ENCODE peak calls at places on chromosomes 7 and 10, in six cellular contexts. H is small intestine, D is fibroblast of pulmonary artery, B is right lobe of liver, J is fibroblast of the aortic adventitia, P is right cardiac atrium. V is an unnamed sample.

GRCh38 chr10:32889631-32890212 is 68.3 kb downstream of the ITGB1 start:
- DNase-seq in J (no peak), B (no peak), H (no peak), D (no peak), P (no peak), V (no peak)

GRCh38 chr7:68147621-68148238 is 1151.1 kb downstream of the TYW1 start:
- DNase-seq in B (no peak), J (no peak), H (no peak), D (no peak), P (no peak), V (no peak)

GRCh38 chr10:98431016-98431415 is 15.7 kb downstream of the HPS1 start:
- DNase-seq in B (no peak), D (no peak), P (peak; percentile 82), J (no peak), H (no peak), V (no peak)

GRCh38 chr10:5442056-5442989 is 30.0 kb downstream of the NET1 start:
- DNase-seq in J (peak; percentile 77), D (peak; percentile 75), P (no peak), H (peak; percentile 80), B (no peak), V (peak; percentile 64)

GRCh38 chr7:28666144-28666543 is 253.8 kb downstream of the CREB5 start:
- DNase-seq in P (no peak), H (no peak), J (peak; percentile 17), B (no peak), D (no peak), V (no peak)

GRCh38 chr7:42236266-42237161 is 495 bp downstream of the GLI3 start:
- DNase-seq in D (peak; percentile 66), B (peak; percentile 36), H (no peak), P (peak; percentile 79), J (peak; percentile 72), V (peak; percentile 63)

GRCh38 chr7:156950381-156950858 is 908 bp downstream of the NOM1 start:
- DNase-seq in B (no peak), P (no peak), J (no peak), H (no peak), D (peak; percentile 10), V (no peak)

GRCh38 chr10:61719906-61720305 is 57.2 kb downstream of the CABCOCO1 start:
- DNase-seq in J (no peak), P (no peak), B (no peak), H (no peak), D (no peak), V (no peak)

GRCh38 chr10:109993551-109993950 is 14.2 kb upstream of the ADD3 start:
- DNase-seq in J (no peak), P (no peak), D (no peak), H (peak; percentile 65), B (no peak), V (no peak)

GRCh38 chr7:5452937-5453540 is 29.4 kb upstream of the TNRC18 start:
- DNase-seq in B (no peak), J (peak; percentile 80), H (no peak), P (peak; percentile 87), D (peak; percentile 83), V (no peak)

GRCh38 chr10:113169853-113170455 is 219.9 kb downstream of the TCF7L2 start:
- DNase-seq in J (no peak), H (no peak), P (no peak), D (no peak), B (no peak), V (no peak)

GRCh38 chr7:156731651-156732050 is 91.1 kb downstream of the RNF32 start:
- DNase-seq in H (no peak), B (no peak), J (peak; percentile 32), P (no peak), D (peak; percentile 39), V (no peak)

GRCh38 chr10:93080350-93081046 is 6.8 kb downstream of the CYP26A1 start:
- DNase-seq in J (peak; percentile 66), B (peak; percentile 48), H (peak; percentile 50), P (peak; percentile 77), D (peak; percentile 52), V (peak; percentile 72)

GRCh38 chr7:29459591-29459990 is 104.0 kb upstream of the PRR15 start:
- DNase-seq in D (no peak), B (no peak), H (no peak), P (no peak), J (no peak), V (no peak)

GRCh38 chr7:1124816-1125602 is 35.0 kb downstream of the ZFAND2A start:
- DNase-seq in D (no peak), P (peak; percentile 61), H (no peak), J (peak; percentile 58), B (peak; percentile 70), V (no peak)

GRCh38 chr7:1122832-1123501 is 35.1 kb downstream of the GPER1 start:
- DNase-seq in D (no peak), J (no peak), P (peak; percentile 67), B (no peak), H (no peak), V (peak; percentile 39)

GRCh38 chr7:1124164-1124563 is 35.8 kb downstream of the ZFAND2A start:
- DNase-seq in D (no peak), B (no peak), H (no peak), J (no peak), P (peak; percentile 76), V (no peak)

GRCh38 chr7:1121886-1122831 is 34.2 kb downstream of the GPER1 start:
- DNase-seq in P (peak; percentile 56), J (no peak), B (no peak), D (no peak), H (no peak), V (no peak)

GRCh38 chr7:1123721-1124120 is 35.8 kb downstream of the GPER1 start:
- DNase-seq in P (peak; percentile 97), D (peak; percentile 90), B (peak; percentile 80), H (no peak), J (peak; percentile 95), V (peak; percentile 37)
- H3K4me3 ChIP-seq in P (peak overlapping the region; percentile 6), D (peak overlapping the region; percentile 22), B (no peak overlapping the region), H (no peak overlapping the region), J (peak overlapping the region; percentile 59), V (no peak overlapping the region)

GRCh38 chr7:39085590-39086049 is 107.9 kb downstream of the POU6F2 start:
- DNase-seq in P (no peak), D (no peak), B (no peak), H (no peak), J (peak; percentile 2), V (no peak)
- H3K4me3 ChIP-seq in P (peak overlapping the region; percentile 63), D (no peak overlapping the region), B (no peak overlapping the region), H (no peak overlapping the region), J (no peak overlapping the region), V (no peak overlapping the region)

GRCh38 chr10:69576334-69577011 is 3.3 kb upstream of the NEUROG3 start:
- DNase-seq in B (no peak), J (no peak), P (no peak), H (no peak), D (no peak), V (no peak)

GRCh38 chr10:69577268-69578232 is 4.3 kb upstream of the NEUROG3 start:
- DNase-seq in H (peak; percentile 3), D (no peak), P (peak; percentile 34), B (no peak), J (no peak), V (no peak)

GRCh38 chr10:69579661-69580060 is 6.4 kb upstream of the NEUROG3 start:
- DNase-seq in P (no peak), H (no peak), D (no peak), J (no peak), B (no peak), V (no peak)

GRCh38 chr10:69580435-69580834 is 7.2 kb upstream of the NEUROG3 start:
- DNase-seq in D (no peak), J (no peak), H (no peak), B (no peak), P (no peak), V (no peak)

DNA sequence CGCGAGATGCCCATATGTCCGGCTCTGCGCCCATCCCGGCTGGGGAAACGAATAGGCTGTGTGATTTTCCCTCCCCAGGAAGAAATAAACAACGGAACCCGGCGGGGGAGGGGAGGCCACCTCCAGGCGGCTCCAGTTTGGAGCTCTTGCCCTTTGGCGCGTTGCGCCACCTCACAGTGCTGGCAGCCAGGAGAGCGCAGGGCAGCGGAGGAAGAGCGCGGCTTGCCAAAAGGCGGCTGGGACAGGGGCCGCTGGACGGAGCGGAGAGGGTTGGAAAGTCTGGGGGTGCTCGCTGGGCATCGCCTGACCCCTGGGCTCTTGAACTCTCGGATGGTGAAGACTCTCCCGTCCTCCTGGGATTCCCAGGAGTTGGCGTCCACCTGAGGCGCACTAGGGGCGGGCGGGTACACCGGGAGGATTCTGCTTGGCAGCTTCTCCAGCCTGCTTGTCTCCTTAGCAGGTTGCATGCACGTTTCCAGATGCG is 5.3 kb upstream of the NEUROG3 start:
- DNase-seq in H (no peak), J (no peak), B (peak; percentile 49), P (no peak), D (no peak), V (no peak)
- H3K4me3 ChIP-seq in H (no peak overlapping the region), J (no peak overlapping the region), B (no peak overlapping the region), P (no peak overlapping the region), D (no peak overlapping the region), V (no peak overlapping the region)

GRCh38 chr10:6588082-6588481 is 8.0 kb upstream of the PRKCQ start:
- DNase-seq in B (no peak), P (no peak), D (no peak), J (no peak), H (no peak), V (no peak)

GRCh38 chr10:6583447-6583846 is 3.4 kb upstream of the PRKCQ start:
- DNase-seq in B (no peak), H (peak; percentile 58), P (no peak), J (no peak), D (no peak), V (no peak)

GRCh38 chr10:6590100-6590499 is 10.0 kb upstream of the PRKCQ start:
- DNase-seq in H (no peak), J (no peak), P (no peak), B (no peak), D (no peak), V (no peak)

GRCh38 chr10:6589287-6590094 is 9.4 kb upstream of the PRKCQ start:
- DNase-seq in B (no peak), J (no peak), D (no peak), H (no peak), P (no peak), V (no peak)

GRCh38 chr10:6586501-6586900 is 6.4 kb upstream of the PRKCQ start:
- DNase-seq in P (no peak), B (no peak), H (no peak), D (no peak), J (no peak), V (no peak)
- H3K4me3 ChIP-seq in P (no peak overlapping the region), B (no peak overlapping the region), H (no peak overlapping the region), D (no peak overlapping the region), J (no peak overlapping the region), V (no peak overlapping the region)

GRCh38 chr7:113797420-113797995 is 121.3 kb downstream of the PPP1R3A start:
- DNase-seq in D (no peak), P (no peak), B (no peak), H (no peak), J (no peak), V (no peak)

GRCh38 chr7:113794573-113794972 is 124.2 kb downstream of the PPP1R3A start:
- DNase-seq in H (no peak), J (no peak), D (no peak), B (no peak), P (no peak), V (no peak)

GRCh38 chr7:113799896-113800295 is 118.9 kb downstream of the PPP1R3A start:
- DNase-seq in P (no peak), D (no peak), H (peak; percentile 46), B (no peak), J (no peak), V (no peak)

GRCh38 chr7:113793171-113793570 is 125.6 kb downstream of the PPP1R3A start:
- DNase-seq in B (no peak), D (no peak), H (no peak), J (no peak), P (no peak), V (no peak)

GRCh38 chr7:113796557-113796956 is 122.3 kb downstream of the PPP1R3A start:
- DNase-seq in J (peak; percentile 61), H (no peak), B (no peak), D (peak; percentile 90), P (no peak), V (peak; percentile 70)
- H3K4me3 ChIP-seq in J (no peak overlapping the region), H (no peak overlapping the region), B (no peak overlapping the region), D (no peak overlapping the region), P (no peak overlapping the region), V (no peak overlapping the region)